ENCODE peak calls at places on chromosomes 2 and 18, in five cellular contexts. N is K562, Q is endothelial cell of umbilical vein, R is A673, L is fibroblast of lung. B is an unnamed sample.

GRCh38 chr18:78607784-78608183 is 371.8 kb upstream of the SALL3 start:
- DNase-seq in N (no peak), Q (no peak), R (no peak), L (no peak), B (no peak)

GRCh38 chr2:233115121-233115520 is 55.0 kb downstream of the INPP5D start:
- DNase-seq in R (no peak), N (no peak), Q (no peak), L (no peak), B (no peak)

GRCh38 chr18:21241224-21242131 is 554 bp upstream of the GREB1L start:
- DNase-seq in N (no peak), Q (no peak), R (no peak), L (no peak), B (peak; percentile 52)

GRCh38 chr2:120654383-120655134 is 81.1 kb upstream of the GLI2 start:
- DNase-seq in L (no peak), Q (no peak), R (no peak), N (no peak), B (no peak)

GRCh38 chr18:4260107-4260506 is 195.0 kb downstream of the DLGAP1 start:
- DNase-seq in L (no peak), Q (no peak), N (no peak), R (no peak), B (no peak)

GRCh38 chr2:40450066-40450841 is 1.6 kb downstream of the SLC8A1 start:
- DNase-seq in L (peak; percentile 62), N (no peak), Q (peak; percentile 25), R (no peak), B (peak; percentile 67)

GRCh38 chr2:190407662-190408537 is at the start of gene MFSD6:
- DNase-seq in R (peak; percentile 22), L (no peak), Q (no peak), N (peak; percentile 68), B (peak; percentile 55)

GRCh38 chr2:227821043-227821942 is 7.7 kb downstream of the CCL20 start:
- DNase-seq in Q (no peak), R (no peak), L (no peak), N (no peak), B (no peak)

GRCh38 chr2:184369307-184369706 is 229.0 kb upstream of the ZNF804A start:
- DNase-seq in N (no peak), Q (no peak), L (no peak), R (no peak), B (no peak)

GRCh38 chr2:219538488-219539294 is 4.9 kb downstream of the CHPF start:
- DNase-seq in L (peak; percentile 34), R (no peak), Q (no peak), N (no peak), B (no peak)

GRCh38 chr2:39494784-39495251 is 57.7 kb upstream of the MAP4K3 start:
- DNase-seq in L (peak; percentile 99), Q (peak; percentile 92), R (peak; percentile 53), N (no peak), B (peak; percentile 97)

GRCh38 chr2:238910751-238911351 is 63.0 kb downstream of the TWIST2 start:
- DNase-seq in Q (no peak), R (no peak), L (no peak), N (no peak), B (peak; percentile 50)

GRCh38 chr2:234328444-234328990 is 168.4 kb downstream of the ARL4C start:
- DNase-seq in L (no peak), Q (no peak), N (no peak), R (no peak), B (no peak)

GRCh38 chr2:24231461-24231881 is 56.6 kb downstream of the FAM228A start:
- DNase-seq in N (no peak), R (no peak), L (peak; percentile 68), Q (no peak), B (peak; percentile 25)

GRCh38 chr2:102144128-102144527 is 1.6 kb downstream of the IL1R1 start:
- DNase-seq in N (no peak), L (no peak), Q (no peak), R (no peak), B (peak; percentile 58)

GRCh38 chr2:102143450-102143985 is 972 bp downstream of the IL1R1 start:
- DNase-seq in R (no peak), Q (peak; percentile 49), L (peak; percentile 42), N (no peak), B (peak; percentile 69)

GRCh38 chr2:102141011-102141914 is 1.3 kb upstream of the IL1R1 start:
- DNase-seq in N (no peak), Q (peak; percentile 44), L (peak; percentile 80), R (no peak), B (peak; percentile 97)

GRCh38 chr2:102141915-102142828 is at the start of gene IL1R1:
- DNase-seq in Q (peak; percentile 73), L (peak; percentile 81), N (peak; percentile 84), R (no peak), B (peak; percentile 97)

DNA sequence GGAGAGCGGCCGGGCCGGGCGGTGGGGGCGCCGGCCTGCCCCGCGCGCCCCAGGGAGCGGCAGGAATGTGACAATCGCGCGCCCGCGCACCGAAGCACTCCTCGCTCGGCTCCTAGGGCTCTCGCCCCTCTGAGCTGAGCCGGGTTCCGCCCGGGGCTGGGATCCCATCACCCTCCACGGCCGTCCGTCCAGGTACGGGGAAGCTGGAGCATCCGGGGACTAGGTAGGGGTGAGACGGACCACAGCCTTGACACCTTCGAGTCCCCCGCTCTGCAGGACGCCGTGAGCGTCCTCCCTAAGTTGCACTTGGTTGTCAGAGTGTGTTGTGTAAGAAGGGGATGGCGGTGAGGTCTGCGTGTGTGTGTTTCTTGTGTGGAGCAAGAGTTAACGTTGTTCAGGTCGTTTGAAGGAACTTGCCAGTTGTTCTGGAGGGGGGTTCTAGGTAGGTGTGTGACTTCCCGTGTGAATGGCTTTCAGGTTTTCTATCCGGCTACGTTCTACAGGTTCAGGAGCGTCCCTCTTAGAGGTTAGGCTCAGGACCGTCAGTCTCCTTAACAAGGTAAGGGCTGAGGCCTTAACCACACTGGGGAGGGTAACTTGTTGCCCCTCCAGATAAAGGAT is 393 bp downstream of the IL1R1 start:
- DNase-seq in Q (no peak), L (peak; percentile 60), R (no peak), N (no peak), B (peak; percentile 70)
- TF ChIP-seq EZH2 in Q (no peak), L (no peak), R (no peak), N (no peak), B (no peak)

GRCh38 chr2:161362568-161363166 is 53.4 kb upstream of the TBR1 start:
- DNase-seq in N (no peak), L (no peak), Q (no peak), R (no peak), B (no peak)
- H3K9me3 ChIP-seq in N (peaks cover 11% of the 10 kb centered on the region), L (no peaks in the 10 kb centered on the region), Q (no peaks in the 10 kb centered on the region), R (peaks cover 24% of the 10 kb centered on the region), B (no peaks in the 10 kb centered on the region)

GRCh38 chr2:26969089-26969844 is 1.2 kb upstream of the MAPRE3 start:
- DNase-seq in L (peak; percentile 79), R (no peak), N (no peak), Q (no peak), B (peak; percentile 38)
- TF ChIP-seq EZH2 in L (no peak), R (no peak), N (no peak), Q (peak; percentile 33), B (no peak)

GRCh38 chr18:80023173-80023572 is 11.1 kb upstream of the RBFA start:
- DNase-seq in R (peak; percentile 18), N (peak; percentile 30), Q (no peak), L (no peak), B (peak; percentile 9)
- H3K9me3 ChIP-seq in R (peaks cover 62% of the 10 kb centered on the region), N (peaks cover 15% of the 10 kb centered on the region), Q (peaks cover 5% of the 10 kb centered on the region), L (no peaks in the 10 kb centered on the region), B (no peaks in the 10 kb centered on the region)

GRCh38 chr2:240895656-240896388 is at the start of gene MAB21L4:
- DNase-seq in N (no peak), R (no peak), Q (no peak), L (no peak), B (no peak)
- TF ChIP-seq EZH2 in N (no peak), R (no peak), Q (no peak), L (no peak), B (no peak)

B was measured in GM23248.